ENCODE peak calls at places on chromosomes 4 and X, in six cellular contexts. K is pancreas, U is A549, H is mesenchymal stem cell, X is GM23248, G is GM12878. E is an unnamed sample.

GRCh38 chrX:126551725-126552312 is 795 bp downstream of the DCAF12L1 start:
- DNase-seq in X (no peak), H (no peak), G (no peak), U (no peak), K (no peak), E (no peak)

GRCh38 chr4:1246111-1246881 is 2.6 kb downstream of the CTBP1 start:
- DNase-seq in U (no peak), K (peak; percentile 70), X (peak; percentile 43), H (peak; percentile 17), G (no peak), E (no peak)

GRCh38 chr4:37780444-37781133 is 45.9 kb upstream of the PGM2 start:
- DNase-seq in K (no peak), X (peak; percentile 19), G (no peak), U (no peak), H (no peak), E (peak; percentile 9)

GRCh38 chr4:211033-211511 is 86.8 kb downstream of the ZNF718 start:
- DNase-seq in K (no peak), H (no peak), G (peak; percentile 28), X (no peak), U (no peak), E (no peak)

GRCh38 chr4:123832173-123833026 is 435.8 kb downstream of the SPRY1 start:
- DNase-seq in G (no peak), U (no peak), K (peak; percentile 15), H (peak; percentile 99), X (peak; percentile 97), E (no peak)

GRCh38 chr4:3803946-3804345 is 37.8 kb downstream of the ADRA2C start:
- DNase-seq in K (no peak), X (no peak), U (no peak), H (no peak), G (no peak), E (no peak)

GRCh38 chr4:165199722-165200121 is 7.6 kb upstream of the KLHL2 start:
- DNase-seq in U (no peak), K (peak; percentile 42), H (no peak), X (peak; percentile 41), G (no peak), E (no peak)

GRCh38 chr4:88969271-88969670 is 87.7 kb downstream of the FAM13A start:
- DNase-seq in K (no peak), G (no peak), H (no peak), X (no peak), U (no peak), E (no peak)

GRCh38 chrX:78092296-78092695 is 11.8 kb upstream of the PGK1 start:
- DNase-seq in G (peak; percentile 37), U (no peak), K (no peak), H (peak; percentile 71), X (peak; percentile 24), E (no peak)

GRCh38 chr4:25970691-25971427 is 56.8 kb downstream of the SMIM20 start:
- DNase-seq in K (peak; percentile 34), X (no peak), H (peak; percentile 37), G (no peak), U (no peak), E (no peak)

GRCh38 chr4:70203601-70204000 is 8.1 kb downstream of the ODAM start:
- DNase-seq in H (no peak), G (no peak), K (no peak), U (no peak), X (no peak), E (no peak)

GRCh38 chr4:109977854-109978501 is 65.3 kb downstream of the EGF start:
- DNase-seq in G (no peak), K (no peak), U (peak; percentile 10), H (peak; percentile 62), X (peak; percentile 78), E (peak; percentile 6)

GRCh38 chr4:22942920-22943559 is 250.3 kb downstream of the GBA3 start:
- DNase-seq in H (no peak), G (no peak), U (no peak), K (no peak), X (no peak), E (no peak)

GRCh38 chr4:169033660-169034059 is 23.6 kb upstream of the CBR4 start:
- DNase-seq in X (no peak), H (no peak), K (peak; percentile 39), G (no peak), U (no peak), E (no peak)

GRCh38 chrX:139766545-139766983 is 58.6 kb upstream of the MCF2 start:
- DNase-seq in G (peak; percentile 8), X (no peak), U (no peak), H (no peak), K (no peak), E (peak; percentile 43)

GRCh38 chr4:185995665-185996064 is 73.3 kb upstream of the TLR3 start:
- DNase-seq in K (no peak), G (no peak), X (no peak), U (no peak), H (no peak), E (no peak)

GRCh38 chr4:186781032-186781917 is 57.6 kb upstream of the FAT1 start:
- DNase-seq in U (peak; percentile 6), H (peak; percentile 72), K (no peak), G (no peak), X (peak; percentile 57), E (no peak)

GRCh38 chrX:6223516-6223915 is 5.2 kb downstream of the NLGN4X start:
- DNase-seq in K (no peak), H (no peak), G (no peak), X (no peak), U (no peak), E (no peak)

GRCh38 chr4:61799794-61800193 is 599.7 kb downstream of the ADGRL3 start:
- DNase-seq in G (no peak), X (no peak), U (no peak), K (no peak), H (no peak), E (no peak)

GRCh38 chrX:2501246-2502102 is 698 bp upstream of the DHRSX start:
- DNase-seq in K (no peak), G (no peak), U (no peak), H (no peak), X (no peak), E (no peak)

GRCh38 chr4:3819210-3819919 is 53.2 kb downstream of the ADRA2C start:
- DNase-seq in G (no peak), X (no peak), K (no peak), H (no peak), U (no peak), E (no peak)

GRCh38 chrX:155747520-155747919 is 133.6 kb upstream of the VAMP7 start:
- DNase-seq in H (no peak), X (peak; percentile 8), U (no peak), K (peak; percentile 14), G (no peak), E (no peak)

GRCh38 chr4:149264093-149264733 is 551.4 kb downstream of the IQCM start:
- DNase-seq in G (peak; percentile 4), H (peak; percentile 48), X (peak; percentile 77), U (no peak), K (peak; percentile 20), E (no peak)

GRCh38 chr4:138405934-138406567 is 163.9 kb upstream of the SLC7A11 start:
- DNase-seq in U (no peak), H (peak; percentile 70), X (peak; percentile 83), G (peak; percentile 42), K (no peak), E (no peak)

GRCh38 chr4:48698029-48698901 is 81.8 kb downstream of the FRYL start:
- DNase-seq in K (peak; percentile 65), U (peak; percentile 16), G (no peak), H (peak; percentile 89), X (peak; percentile 85), E (no peak)

GRCh38 chr4:87375719-87376291 is 15.2 kb downstream of the HSD17B11 start:
- DNase-seq in H (peak; percentile 73), X (peak; percentile 92), G (no peak), U (no peak), K (peak; percentile 40), E (no peak)

GRCh38 chr4:176563591-176563990 is 229.1 kb downstream of the VEGFC start:
- DNase-seq in G (no peak), K (no peak), X (peak; percentile 58), U (no peak), H (peak; percentile 28), E (no peak)

GRCh38 chrX:25004485-25005032 is 11.2 kb downstream of the ARX start:
- DNase-seq in X (no peak), K (no peak), U (no peak), G (no peak), H (no peak), E (no peak)
- H3K4me3 ChIP-seq in X (no peak overlapping the region), K (peak overlapping the region; percentile 31), U (no peak overlapping the region), G (no peak overlapping the region), H (no peak overlapping the region), E (no peak overlapping the region)

DNA sequence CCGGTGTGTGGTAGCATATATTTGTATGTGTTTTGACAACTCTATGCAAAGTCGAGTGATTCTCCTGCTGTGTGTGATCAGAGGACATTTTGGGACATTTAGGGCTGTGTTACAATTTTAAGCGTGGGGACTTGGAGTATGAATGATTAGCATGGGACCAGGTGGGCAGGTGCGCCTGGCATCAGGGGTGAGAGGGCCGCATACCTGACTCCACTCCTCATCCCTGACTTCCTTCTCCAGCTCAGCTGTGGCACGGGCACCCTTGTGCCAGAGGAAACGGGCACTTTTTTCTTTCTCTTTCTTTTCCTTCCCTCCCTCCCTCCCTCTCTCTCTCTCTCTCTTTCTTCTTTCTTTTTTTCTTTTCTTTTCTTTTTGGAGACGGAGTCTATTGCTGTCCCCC is 15.7 kb upstream of the PLCXD1 start:
- DNase-seq in U (no peak), K (peak; percentile 3), H (no peak), G (no peak), X (no peak), E (no peak)
- H3K27ac ChIP-seq in U (peak overlapping the region; percentile 96), K (no peak overlapping the region), H (no peak overlapping the region), G (no peak overlapping the region), X (no peak overlapping the region), E (no peak overlapping the region)

GRCh38 chrX:83501003-83501402 is 7.1 kb upstream of the POU3F4 start:
- DNase-seq in H (no peak), G (no peak), X (no peak), K (no peak), U (no peak), E (no peak)

GRCh38 chrX:83495882-83496281 is 12.2 kb upstream of the POU3F4 start:
- DNase-seq in K (no peak), U (no peak), G (no peak), X (no peak), H (no peak), E (no peak)

GRCh38 chrX:83501540-83501939 is 6.5 kb upstream of the POU3F4 start:
- DNase-seq in H (no peak), G (no peak), X (no peak), U (no peak), K (no peak), E (no peak)
- H3K9me3 ChIP-seq in H (no peaks in the 10 kb centered on the region), G (no peaks in the 10 kb centered on the region), X (no peaks in the 10 kb centered on the region), U (no peaks in the 10 kb centered on the region), K (no peaks in the 10 kb centered on the region), E (no peaks in the 10 kb centered on the region)

DNA sequence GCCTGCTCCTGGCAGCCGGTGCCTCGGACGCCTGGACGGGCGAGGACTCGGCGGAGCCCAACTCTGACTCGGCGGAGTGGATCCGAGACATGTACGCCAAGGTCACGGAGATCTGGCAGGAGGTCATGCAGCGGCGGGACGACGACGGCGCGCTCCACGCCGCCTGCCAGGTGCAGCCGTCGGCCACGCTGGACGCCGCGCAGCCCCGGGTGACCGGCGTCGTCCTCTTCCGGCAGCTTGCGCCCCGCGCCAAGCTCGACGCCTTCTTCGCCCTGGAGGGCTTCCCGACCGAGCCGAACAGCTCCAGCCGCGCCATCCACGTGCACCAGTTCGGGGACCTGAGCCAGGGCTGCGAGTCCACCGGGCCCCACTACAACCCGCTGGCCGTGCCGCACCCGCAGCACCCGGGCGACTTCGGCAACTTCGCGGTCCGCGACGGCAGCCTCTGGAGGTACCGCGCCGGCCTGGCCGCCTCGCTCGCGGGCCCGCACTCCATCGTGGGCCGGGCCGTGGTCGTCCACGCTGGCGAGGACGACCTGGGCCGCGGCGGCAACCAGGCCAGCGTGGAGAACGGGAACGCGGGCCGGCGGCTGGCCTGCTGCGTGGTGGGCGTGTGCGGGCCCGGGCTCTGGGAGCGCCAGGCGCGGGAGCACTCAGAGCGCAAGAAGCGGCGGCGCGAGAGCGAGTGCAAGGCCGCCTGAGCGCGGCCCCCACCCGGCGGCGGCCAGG is 4.3 kb downstream of the SOD3 start:
- DNase-seq in K (no peak), X (peak; percentile 56), H (no peak), U (no peak), G (no peak), E (no peak)
- H3K4me3 ChIP-seq in K (peak overlapping the region; percentile 10), X (peak overlapping the region; percentile 54), H (peak overlapping the region; percentile 35), U (no peak overlapping the region), G (no peak overlapping the region), E (no peak overlapping the region)

E was measured in CD8-positive, alpha-beta memory T cell.